ENCODE peak calls at places on chromosomes 7 and 10, in six cellular contexts. L is endothelial cell of umbilical vein, Y is transverse colon, A is stomach, M is upper lobe of left lung, S is HepG2. R is an unnamed sample.

GRCh38 chr7:138875794-138876193 is 77.8 kb upstream of the ATP6V0A4 start:
- DNase-seq in L (no peak), Y (no peak), A (no peak), M (no peak), S (no peak), R (no peak)

GRCh38 chr10:22803201-22803895 is 89.0 kb upstream of the PIP4K2A start:
- DNase-seq in L (no peak), Y (no peak), A (no peak), M (no peak), S (no peak), R (no peak)

GRCh38 chr10:14486777-14487510 is 156.2 kb upstream of the FRMD4A start:
- DNase-seq in L (no peak), Y (no peak), A (no peak), M (no peak), S (no peak), R (no peak)

GRCh38 chr7:126163647-126164046 is 1089.1 kb downstream of the GRM8 start:
- DNase-seq in L (no peak), Y (no peak), A (no peak), M (no peak), S (no peak), R (no peak)

GRCh38 chr10:131928248-131929095 is 27.7 kb downstream of the PPP2R2D start:
- DNase-seq in L (peak; percentile 30), Y (no peak), A (peak; percentile 24), M (no peak), S (no peak), R (no peak)

GRCh38 chr10:13270877-13271551 is 28.9 kb downstream of the PHYH start:
- DNase-seq in L (no peak), Y (peak; percentile 18), A (no peak), M (no peak), S (no peak), R (no peak)

GRCh38 chr10:56551037-56551436 is 190.0 kb upstream of the ZWINT start:
- DNase-seq in L (no peak), Y (no peak), A (no peak), M (no peak), S (peak; percentile 58), R (no peak)

GRCh38 chr7:1912472-1913289 is 242.6 kb downstream of the ELFN1 start:
- DNase-seq in L (no peak), Y (no peak), A (no peak), M (no peak), S (no peak), R (no peak)

GRCh38 chr7:103025341-103025740 is 49.3 kb downstream of the FBXL13 start:
- DNase-seq in L (no peak), Y (no peak), A (no peak), M (no peak), S (no peak), R (no peak)

GRCh38 chr7:80833289-80834104 is 85.4 kb downstream of the SEMA3C start:
- DNase-seq in L (no peak), Y (no peak), A (no peak), M (no peak), S (no peak), R (no peak)

GRCh38 chr7:147245274-147245673 is 1128.7 kb downstream of the CNTNAP2 start:
- DNase-seq in L (no peak), Y (peak; percentile 12), A (peak; percentile 45), M (peak; percentile 23), S (peak; percentile 9), R (no peak)

GRCh38 chr10:65751896-65752295 is 1173.9 kb upstream of the LRRTM3 start:
- DNase-seq in L (no peak), Y (no peak), A (no peak), M (no peak), S (no peak), R (no peak)

GRCh38 chr10:6101181-6101580 is 12.3 kb downstream of the RBM17 start:
- DNase-seq in L (no peak), Y (peak; percentile 55), A (no peak), M (no peak), S (no peak), R (no peak)

GRCh38 chr10:58240531-58240930 is 27.2 kb downstream of the IPMK start:
- DNase-seq in L (peak; percentile 49), Y (no peak), A (no peak), M (no peak), S (no peak), R (no peak)

GRCh38 chr10:29948971-29949370 is 110.4 kb downstream of the JCAD start:
- DNase-seq in L (no peak), Y (no peak), A (no peak), M (no peak), S (no peak), R (no peak)

GRCh38 chr10:109166935-109167334 is 756.4 kb downstream of the XPNPEP1 start:
- DNase-seq in L (no peak), Y (no peak), A (no peak), M (no peak), S (no peak), R (no peak)

GRCh38 chr7:141360414-141360760 is 190.8 kb upstream of the AGK start:
- DNase-seq in L (peak; percentile 61), Y (no peak), A (no peak), M (no peak), S (no peak), R (no peak)

GRCh38 chr7:141358376-141358775 is 192.8 kb upstream of the AGK start:
- DNase-seq in L (no peak), Y (no peak), A (no peak), M (no peak), S (no peak), R (no peak)

GRCh38 chr7:141361965-141362364 is 189.2 kb upstream of the AGK start:
- DNase-seq in L (no peak), Y (no peak), A (no peak), M (no peak), S (no peak), R (no peak)

GRCh38 chr7:141361479-141361878 is 189.7 kb upstream of the AGK start:
- DNase-seq in L (no peak), Y (no peak), A (no peak), M (no peak), S (no peak), R (no peak)

GRCh38 chr7:141359740-141360413 is 191.3 kb upstream of the AGK start:
- DNase-seq in L (no peak), Y (no peak), A (no peak), M (no peak), S (no peak), R (no peak)
- H3K4me1 ChIP-seq in L (peaks cover 35% of the 10 kb centered on the region), Y (no peaks in the 10 kb centered on the region), A (no peaks in the 10 kb centered on the region), M (no peaks in the 10 kb centered on the region), S (no peaks in the 10 kb centered on the region), R (no peaks in the 10 kb centered on the region)

GRCh38 chr7:73738612-73739386 is at the start of gene ABHD11:
- DNase-seq in L (peak; percentile 96), Y (peak; percentile 100), A (peak; percentile 99), M (peak; percentile 99), S (peak; percentile 85), R (no peak)
- TF ChIP-seq POLR2A in L (peak; percentile 89), Y (peak; percentile 95), A (no peak), M (no peak), S (no peak), R (peak; percentile 78)

GRCh38 chr10:63241898-63242297 is 108.8 kb downstream of the NRBF2 start:
- DNase-seq in L (peak; percentile 82), Y (no peak), A (no peak), M (no peak), S (no peak), R (no peak)
- H3K4me1 ChIP-seq in L (peaks cover 59% of the 10 kb centered on the region), Y (peaks cover 21% of the 10 kb centered on the region), A (peaks cover 82% of the 10 kb centered on the region), M (peaks cover 30% of the 10 kb centered on the region), S (peaks cover 5% of the 10 kb centered on the region), R (peaks cover 53% of the 10 kb centered on the region)

GRCh38 chr10:102436312-102436711 is 3.9 kb upstream of the CUEDC2 start:
- DNase-seq in L (no peak), Y (no peak), A (no peak), M (no peak), S (no peak), R (no peak)
- TF ChIP-seq POLR2A in L (no peak), Y (no peak), A (no peak), M (no peak), S (no peak), R (no peak)

R was measured in vagina.